ENCODE peak calls at places on chromosomes 16 and 17, in five cellular contexts. O is skeletal muscle cell, J is MM.1S, H is fibroblast of mammary gland, D is cardiac muscle cell. B is an unnamed sample.

GRCh38 chr16:67540756-67541155 is 12.1 kb downstream of the RIPOR1 start:
- DNase-seq in O (no peak), D (no peak), H (no peak), J (no peak), B (no peak)

GRCh38 chr16:76346210-76346609 is 69.0 kb downstream of the CNTNAP4 start:
- DNase-seq in J (no peak), O (no peak), H (no peak), D (no peak), B (no peak)

GRCh38 chr16:24504467-24505345 is 34.7 kb upstream of the RBBP6 start:
- DNase-seq in O (peak; percentile 5), J (peak; percentile 68), D (peak; percentile 70), H (peak; percentile 69), B (peak; percentile 16)

GRCh38 chr17:17206913-17207368 is 808 bp upstream of the PLD6 start:
- DNase-seq in O (no peak), H (no peak), J (no peak), D (no peak), B (no peak)

GRCh38 chr17:72432143-72432604 is 311.4 kb downstream of the SOX9 start:
- DNase-seq in J (no peak), O (no peak), D (no peak), H (no peak), B (no peak)

GRCh38 chr16:12235110-12235509 is 258.6 kb downstream of the SNX29 start:
- DNase-seq in H (no peak), D (no peak), O (no peak), J (no peak), B (no peak)

GRCh38 chr17:9537177-9537776 is 38.3 kb downstream of the STX8 start:
- DNase-seq in J (no peak), O (no peak), D (no peak), H (no peak), B (no peak)

GRCh38 chr16:67443299-67443698 is 12.4 kb downstream of the HSD11B2 start:
- DNase-seq in H (peak; percentile 88), D (no peak), O (no peak), J (no peak), B (no peak)

GRCh38 chr16:15972046-15972868 is 22.8 kb downstream of the ABCC1 start:
- DNase-seq in J (no peak), O (no peak), D (no peak), H (no peak), B (no peak)

GRCh38 chr17:14372905-14373559 is 72.2 kb downstream of the HS3ST3B1 start:
- DNase-seq in D (peak; percentile 44), H (no peak), O (no peak), J (no peak), B (no peak)

GRCh38 chr17:8859029-8859803 is 8.3 kb downstream of the PIK3R6 start:
- DNase-seq in H (peak; percentile 96), D (no peak), O (peak; percentile 48), J (no peak), B (no peak)

GRCh38 chr17:4953461-4953961 is 2.6 kb downstream of the ENO3 start:
- DNase-seq in O (no peak), H (no peak), D (no peak), J (no peak), B (no peak)

GRCh38 chr16:19871721-19872120 is 12.9 kb downstream of the GPRC5B start:
- DNase-seq in J (no peak), D (no peak), H (no peak), O (no peak), B (no peak)

GRCh38 chr17:59765038-59765437 is 57.6 kb downstream of the VMP1 start:
- DNase-seq in J (no peak), O (no peak), D (no peak), H (no peak), B (no peak)

GRCh38 chr16:66278604-66279262 is 87.8 kb upstream of the CDH5 start:
- DNase-seq in D (no peak), H (no peak), J (peak; percentile 41), O (no peak), B (no peak)

GRCh38 chr17:58535431-58535830 is 21.0 kb upstream of the MTMR4 start:
- DNase-seq in O (no peak), H (peak; percentile 66), D (no peak), J (no peak), B (no peak)

GRCh38 chr17:60065136-60065535 is 13.6 kb downstream of the HEATR6 start:
- DNase-seq in D (no peak), H (peak; percentile 64), O (no peak), J (no peak), B (no peak)

GRCh38 chr17:83200746-83201145 is 121.3 kb downstream of the METRNL start:
- DNase-seq in O (no peak), H (no peak), D (no peak), J (no peak), B (no peak)

DNA sequence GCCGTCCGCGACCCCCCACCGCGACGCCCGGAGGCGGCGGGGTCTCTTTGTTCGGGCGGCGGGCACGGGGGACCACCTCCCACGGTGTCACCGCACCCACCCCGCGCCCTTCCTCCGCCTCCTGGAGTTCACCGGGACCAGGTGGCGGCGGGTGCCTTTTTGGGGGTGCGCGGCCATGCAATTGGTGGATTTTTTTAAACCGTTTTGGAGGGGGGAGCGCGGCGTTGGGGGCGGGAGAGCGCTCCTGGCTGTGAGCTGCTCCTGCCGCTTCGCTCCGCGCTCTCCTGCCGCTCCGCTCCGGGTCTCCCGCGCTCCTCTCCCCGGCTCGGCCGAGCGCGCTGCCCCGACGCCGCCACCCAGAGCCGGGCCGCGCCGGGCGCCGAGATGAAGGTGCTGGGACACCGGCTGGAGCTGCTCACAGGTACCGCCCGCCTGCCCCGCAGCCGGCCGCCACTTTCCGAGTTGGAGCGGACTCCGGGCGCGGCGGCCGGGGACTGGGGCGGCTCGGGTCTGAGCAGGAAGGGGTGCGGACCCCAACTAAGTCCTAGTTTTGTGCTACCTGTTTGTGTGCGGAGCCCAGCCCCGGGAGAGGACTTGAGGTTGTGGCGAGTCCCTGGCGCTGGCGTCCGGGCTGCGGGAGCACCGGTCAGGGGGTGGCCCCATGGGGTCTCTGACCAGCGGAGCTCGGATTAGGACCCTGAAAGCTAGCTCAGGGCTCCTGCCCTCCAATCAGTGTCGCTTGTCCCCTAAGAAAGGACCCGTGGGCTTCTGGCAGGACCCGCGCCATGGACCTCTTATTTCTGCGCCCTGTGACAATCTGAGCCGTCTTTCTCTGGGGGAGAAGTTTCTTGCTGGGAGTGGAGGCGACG is 35.7 kb upstream of the NDRG4 start:
- DNase-seq in D (peak; percentile 77), H (no peak), J (no peak), O (no peak), B (no peak)
- H3K4me3 ChIP-seq in D (peak overlapping the region; percentile 57), H (no peak overlapping the region), J (no peak overlapping the region), O (peak overlapping the region; percentile 18), B (no peak overlapping the region)

GRCh38 chr16:27721548-27722265 is 171.8 kb downstream of the KATNIP start:
- DNase-seq in D (no peak), H (peak; percentile 97), O (peak; percentile 67), J (no peak), B (no peak)
- H3K4me3 ChIP-seq in D (no peak overlapping the region), H (no peak overlapping the region), O (no peak overlapping the region), J (no peak overlapping the region), B (no peak overlapping the region)

GRCh38 chr16:3646348-3646920 is 8.1 kb upstream of the DNASE1 start:
- DNase-seq in J (no peak), D (no peak), O (no peak), H (no peak), B (no peak)
- H3K4me3 ChIP-seq in J (no peak overlapping the region), D (no peak overlapping the region), O (no peak overlapping the region), H (no peak overlapping the region), B (no peak overlapping the region)

GRCh38 chr17:47629826-47630225 is 19.9 kb upstream of the KPNB1 start:
- DNase-seq in H (no peak), O (no peak), D (peak; percentile 7), J (no peak), B (no peak)
- H3K4me3 ChIP-seq in H (no peak overlapping the region), O (no peak overlapping the region), D (no peak overlapping the region), J (no peak overlapping the region), B (no peak overlapping the region)

GRCh38 chr17:35371934-35372333 is 1.5 kb downstream of the SLFN11 start:
- DNase-seq in J (no peak), H (no peak), O (no peak), D (no peak), B (no peak)
- H3K4me3 ChIP-seq in J (peak overlapping the region; percentile 73), H (peak overlapping the region; percentile 82), O (peak overlapping the region; percentile 63), D (no peak overlapping the region), B (peak overlapping the region; percentile 77)

GRCh38 chr17:55038291-55038690 is 69.7 kb downstream of the STXBP4 start:
- DNase-seq in H (no peak), D (no peak), O (no peak), J (no peak), B (no peak)

DNA sequence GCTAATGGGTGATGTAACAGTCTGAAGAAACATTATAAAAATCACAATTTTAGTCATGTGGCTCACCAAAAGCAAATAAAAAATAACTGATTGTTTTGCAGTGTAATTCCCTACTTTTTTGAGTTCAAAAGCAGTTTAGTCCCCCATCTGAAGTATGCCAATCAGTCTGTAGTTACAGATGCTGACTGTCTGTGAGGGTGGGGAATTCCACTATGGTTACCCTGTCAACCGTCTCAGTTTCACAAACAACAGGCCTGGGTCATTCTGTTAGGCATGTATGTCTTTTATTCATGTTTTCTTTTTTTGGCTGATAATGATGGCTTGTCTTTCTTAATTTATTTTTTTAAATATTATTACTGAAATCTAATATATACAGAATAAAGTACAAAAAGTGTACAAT is 69.3 kb downstream of the STXBP4 start:
- DNase-seq in D (no peak), J (peak; percentile 80), O (no peak), H (no peak), B (no peak)
- H3K4me3 ChIP-seq in D (no peak overlapping the region), J (no peak overlapping the region), O (no peak overlapping the region), H (no peak overlapping the region), B (no peak overlapping the region)

GRCh38 chr17:38605852-38606645 is at the start of gene SRCIN1:
- DNase-seq in D (peak; percentile 65), H (no peak), J (peak; percentile 62), O (no peak), B (peak; percentile 63)

GRCh38 chr17:38605230-38605851 is 411 bp downstream of the SRCIN1 start:
- DNase-seq in O (no peak), H (no peak), J (no peak), D (no peak), B (no peak)

GRCh38 chr17:38608648-38609047 is 2.9 kb upstream of the SRCIN1 start:
- DNase-seq in J (peak; percentile 4), H (no peak), D (no peak), O (no peak), B (no peak)

GRCh38 chr17:38604479-38605229 is 1.1 kb downstream of the SRCIN1 start:
- DNase-seq in J (peak; percentile 7), D (peak; percentile 58), H (no peak), O (no peak), B (peak; percentile 22)

GRCh38 chr17:38606646-38607611 is 1.2 kb upstream of the SRCIN1 start:
- DNase-seq in O (no peak), J (peak; percentile 5), H (no peak), D (no peak), B (no peak)
- H3K4me3 ChIP-seq in O (no peak overlapping the region), J (peak overlapping the region; percentile 83), H (no peak overlapping the region), D (peak overlapping the region; percentile 53), B (no peak overlapping the region)

GRCh38 chr17:41919840-41920579 is 1.3 kb upstream of the ACLY start:
- DNase-seq in J (no peak), O (peak; percentile 25), H (peak; percentile 72), D (no peak), B (peak; percentile 14)
- H3K4me3 ChIP-seq in J (no peak overlapping the region), O (no peak overlapping the region), H (no peak overlapping the region), D (no peak overlapping the region), B (no peak overlapping the region)

B was measured in HL-60.